ENCODE peak calls at places on chromosomes 1 and 21, in four cellular contexts. One of them, this sample, is unnamed.

GRCh38 chr1:114154963-114155322 is 1.3 kb upstream of the SYT6 start:
- DNase-seq in right atrium auricular region: no peak
- DNase-seq in fibroblast of pulmonary artery: no peak
- DNase-seq in AG04449: no peak
- DNase-seq in this sample: peak; percentile 72

GRCh38 chr21:17828223-17828622 is 9.1 kb upstream of the C21orf91 start:
- DNase-seq in AG04449: peak; percentile 46
- DNase-seq in right atrium auricular region: no peak
- DNase-seq in fibroblast of pulmonary artery: peak; percentile 44
- DNase-seq in this sample: no peak

GRCh38 chr1:43345119-43345518 is 7.5 kb downstream of the MPL start:
- DNase-seq in right atrium auricular region: no peak
- DNase-seq in fibroblast of pulmonary artery: no peak
- DNase-seq in AG04449: no peak
- DNase-seq in this sample: no peak

GRCh38 chr1:100982783-100983182 is 42.8 kb downstream of the DPH5 start:
- DNase-seq in fibroblast of pulmonary artery: no peak
- DNase-seq in AG04449: no peak
- DNase-seq in right atrium auricular region: no peak
- DNase-seq in this sample: peak; percentile 15

GRCh38 chr1:59759156-59759925 is 55.4 kb upstream of the HOOK1 start:
- DNase-seq in fibroblast of pulmonary artery: peak; percentile 92
- DNase-seq in AG04449: peak; percentile 29
- DNase-seq in right atrium auricular region: peak; percentile 84
- DNase-seq in this sample: peak; percentile 90

GRCh38 chr1:117695796-117696505 is 90.1 kb downstream of the TENT5C start:
- DNase-seq in right atrium auricular region: peak; percentile 78
- DNase-seq in AG04449: peak; percentile 82
- DNase-seq in fibroblast of pulmonary artery: peak; percentile 95
- DNase-seq in this sample: no peak

GRCh38 chr21:43735236-43736091 is 16.5 kb downstream of the PDXK start:
- DNase-seq in AG04449: no peak
- DNase-seq in right atrium auricular region: no peak
- DNase-seq in fibroblast of pulmonary artery: no peak
- DNase-seq in this sample: peak; percentile 30

GRCh38 chr1:182431278-182431677 is 18.7 kb upstream of the RGSL1 start:
- DNase-seq in AG04449: no peak
- DNase-seq in right atrium auricular region: no peak
- DNase-seq in fibroblast of pulmonary artery: no peak
- DNase-seq in this sample: no peak

GRCh38 chr1:235888119-235888643 is 21.5 kb upstream of the LYST start:
- DNase-seq in fibroblast of pulmonary artery: no peak
- DNase-seq in AG04449: no peak
- DNase-seq in right atrium auricular region: no peak
- DNase-seq in this sample: no peak

GRCh38 chr1:178612261-178612660 is 99.4 kb downstream of the TEX35 start:
- DNase-seq in AG04449: no peak
- DNase-seq in fibroblast of pulmonary artery: peak; percentile 76
- DNase-seq in right atrium auricular region: no peak
- DNase-seq in this sample: no peak

GRCh38 chr1:145827966-145828365 is 4.0 kb downstream of the POLR3C start:
- DNase-seq in right atrium auricular region: no peak
- DNase-seq in fibroblast of pulmonary artery: no peak
- DNase-seq in AG04449: no peak
- DNase-seq in this sample: no peak

GRCh38 chr21:33968082-33968997 is 52.7 kb upstream of the ATP5PO start:
- DNase-seq in AG04449: no peak
- DNase-seq in right atrium auricular region: no peak
- DNase-seq in fibroblast of pulmonary artery: peak; percentile 61
- DNase-seq in this sample: no peak

GRCh38 chr1:211520641-211521040 is 28.7 kb upstream of the RD3 start:
- DNase-seq in AG04449: no peak
- DNase-seq in fibroblast of pulmonary artery: no peak
- DNase-seq in right atrium auricular region: no peak
- DNase-seq in this sample: no peak
- TF ChIP-seq CTCF in AG04449: peak; percentile 5
- TF ChIP-seq CTCF in fibroblast of pulmonary artery: peak; percentile 10
- TF ChIP-seq CTCF in right atrium auricular region: peak; percentile 31
- TF ChIP-seq CTCF in this sample: no peak

DNA sequence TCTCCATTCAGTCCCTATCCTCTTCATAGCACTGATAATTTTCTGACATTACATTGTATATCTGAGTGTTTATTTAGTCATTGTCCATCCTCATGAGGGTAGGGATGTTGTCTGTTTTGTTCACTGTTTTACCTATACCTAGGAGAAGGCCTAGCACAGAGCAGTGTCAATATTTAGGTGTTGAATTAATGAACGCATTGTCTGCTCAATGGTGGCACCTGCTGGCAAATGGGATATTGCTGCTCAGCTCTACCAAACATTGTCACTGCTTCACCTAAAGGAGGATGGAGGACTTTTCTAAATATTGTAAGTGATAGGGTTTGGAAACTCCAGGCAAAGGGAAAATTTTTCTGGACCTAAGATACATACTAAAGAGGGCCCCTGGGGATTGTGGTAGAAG is 243.9 kb downstream of the RRAGC start:
- DNase-seq in fibroblast of pulmonary artery: no peak
- DNase-seq in AG04449: no peak
- DNase-seq in right atrium auricular region: no peak
- DNase-seq in this sample: no peak
- TF ChIP-seq CTCF in fibroblast of pulmonary artery: no peak
- TF ChIP-seq CTCF in AG04449: no peak
- TF ChIP-seq CTCF in right atrium auricular region: no peak
- TF ChIP-seq CTCF in this sample: no peak

GRCh38 chr1:3453891-3454810 is at the start of gene ARHGEF16:
- DNase-seq in AG04449: no peak
- DNase-seq in right atrium auricular region: no peak
- DNase-seq in fibroblast of pulmonary artery: peak; percentile 20
- DNase-seq in this sample: peak; percentile 93
- TF ChIP-seq CTCF in AG04449: peak; percentile 53
- TF ChIP-seq CTCF in right atrium auricular region: peak; percentile 63
- TF ChIP-seq CTCF in fibroblast of pulmonary artery: no peak
- TF ChIP-seq CTCF in this sample: peak; percentile 15

DNA sequence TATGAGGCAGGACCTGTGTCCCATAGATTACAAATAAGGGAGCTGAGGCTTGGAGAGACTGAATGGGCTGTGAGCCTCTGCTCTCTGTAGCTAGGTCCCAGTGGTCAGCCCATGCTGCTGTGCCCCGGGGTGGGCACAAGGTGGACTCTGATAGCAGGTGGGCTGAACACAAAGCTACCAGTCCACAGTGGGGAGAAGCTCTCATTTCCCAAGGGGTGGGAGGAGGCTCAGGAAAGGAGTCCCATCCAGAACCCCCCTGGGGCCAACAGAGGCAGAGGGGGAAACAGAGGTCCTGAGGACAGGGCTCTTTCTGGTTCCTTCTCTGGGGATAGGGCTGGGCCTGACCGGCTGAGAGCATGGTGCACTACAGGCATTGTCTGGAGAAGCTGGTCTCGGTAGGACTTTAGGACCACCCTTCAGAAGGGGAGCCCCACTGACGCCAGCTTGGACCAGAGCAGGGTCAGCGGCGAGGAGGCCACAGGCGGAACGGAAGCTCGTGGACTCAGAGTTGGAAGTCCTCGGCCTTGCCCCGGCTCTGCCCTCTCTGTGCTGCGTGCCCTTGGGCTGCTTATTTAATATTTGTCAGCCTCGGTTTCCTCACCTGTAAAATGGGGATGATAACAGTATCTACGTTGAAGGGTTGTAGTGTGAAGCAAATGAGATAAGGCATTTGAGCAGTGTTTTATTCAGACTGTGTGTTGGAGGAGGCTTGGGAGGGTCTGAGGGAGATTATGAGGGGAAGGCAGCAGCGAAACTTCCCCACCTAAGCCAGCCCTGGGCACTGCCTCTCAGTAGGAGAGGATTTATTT is 26.6 kb downstream of the SDE2 start:
- DNase-seq in AG04449: no peak
- DNase-seq in fibroblast of pulmonary artery: no peak
- DNase-seq in right atrium auricular region: peak; percentile 47
- DNase-seq in this sample: no peak
- TF ChIP-seq CTCF in AG04449: no peak
- TF ChIP-seq CTCF in fibroblast of pulmonary artery: no peak
- TF ChIP-seq CTCF in right atrium auricular region: no peak
- TF ChIP-seq CTCF in this sample: no peak

GRCh38 chr1:150971583-150972416 is 2.8 kb downstream of the CERS2 start:
- DNase-seq in fibroblast of pulmonary artery: no peak
- DNase-seq in right atrium auricular region: no peak
- DNase-seq in AG04449: no peak
- DNase-seq in this sample: peak; percentile 45
- TF ChIP-seq CTCF in fibroblast of pulmonary artery: no peak
- TF ChIP-seq CTCF in right atrium auricular region: no peak
- TF ChIP-seq CTCF in AG04449: no peak
- TF ChIP-seq CTCF in this sample: no peak

DNA sequence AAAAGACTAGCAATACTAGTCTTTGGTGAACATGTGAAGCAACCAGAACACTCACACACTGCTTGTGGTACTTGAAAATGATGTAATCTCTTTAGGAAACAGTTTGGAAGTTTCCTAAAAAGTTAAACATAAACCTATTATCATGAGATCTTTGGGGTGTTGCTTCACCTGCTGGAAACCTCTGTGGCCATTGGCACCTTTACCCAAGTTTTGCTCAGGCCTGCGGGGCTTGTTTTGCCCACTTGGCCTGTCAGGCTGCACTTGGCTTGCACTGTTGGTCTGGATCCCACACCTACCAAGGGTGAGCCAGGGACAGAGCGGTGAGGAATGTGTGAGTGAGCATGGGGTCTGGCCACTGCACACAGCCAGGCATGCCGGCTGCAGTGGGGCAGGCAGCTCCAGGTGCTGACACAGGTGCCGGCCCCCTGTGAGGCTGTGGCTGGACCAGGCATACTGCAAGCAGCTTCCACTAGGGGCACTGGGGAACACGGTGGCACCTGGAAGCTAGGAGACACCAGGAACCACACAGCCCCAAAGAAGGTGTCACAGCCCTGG is 14.4 kb upstream of the FNBP1L start:
- DNase-seq in fibroblast of pulmonary artery: no peak
- DNase-seq in right atrium auricular region: no peak
- DNase-seq in AG04449: no peak
- DNase-seq in this sample: no peak
- TF ChIP-seq CTCF in fibroblast of pulmonary artery: peak; percentile 22
- TF ChIP-seq CTCF in right atrium auricular region: peak; percentile 35
- TF ChIP-seq CTCF in AG04449: peak; percentile 10
- TF ChIP-seq CTCF in this sample: no peak

GRCh38 chr1:62368989-62369388 is 49.8 kb upstream of the KANK4 start:
- DNase-seq in fibroblast of pulmonary artery: no peak
- DNase-seq in AG04449: no peak
- DNase-seq in right atrium auricular region: no peak
- DNase-seq in this sample: no peak

GRCh38 chr1:62367005-62367547 is 47.8 kb upstream of the KANK4 start:
- DNase-seq in fibroblast of pulmonary artery: no peak
- DNase-seq in AG04449: no peak
- DNase-seq in right atrium auricular region: peak; percentile 9
- DNase-seq in this sample: no peak

GRCh38 chr1:62373221-62373620 is 54.0 kb upstream of the KANK4 start:
- DNase-seq in AG04449: no peak
- DNase-seq in right atrium auricular region: no peak
- DNase-seq in fibroblast of pulmonary artery: no peak
- DNase-seq in this sample: no peak

GRCh38 chr1:62371375-62371774 is 52.1 kb upstream of the KANK4 start:
- DNase-seq in right atrium auricular region: no peak
- DNase-seq in AG04449: no peak
- DNase-seq in fibroblast of pulmonary artery: no peak
- DNase-seq in this sample: peak; percentile 51

GRCh38 chr1:62370594-62370993 is 51.4 kb upstream of the KANK4 start:
- DNase-seq in AG04449: no peak
- DNase-seq in fibroblast of pulmonary artery: no peak
- DNase-seq in right atrium auricular region: no peak
- DNase-seq in this sample: no peak
- TF ChIP-seq CTCF in AG04449: no peak
- TF ChIP-seq CTCF in fibroblast of pulmonary artery: no peak
- TF ChIP-seq CTCF in right atrium auricular region: no peak
- TF ChIP-seq CTCF in this sample: no peak

GRCh38 chr1:70487910-70488665 is 77.0 kb downstream of the CTH start:
- DNase-seq in right atrium auricular region: no peak
- DNase-seq in fibroblast of pulmonary artery: peak; percentile 55
- DNase-seq in AG04449: no peak
- DNase-seq in this sample: no peak

GRCh38 chr1:70490153-70490552 is 79.1 kb downstream of the CTH start:
- DNase-seq in fibroblast of pulmonary artery: no peak
- DNase-seq in right atrium auricular region: no peak
- DNase-seq in AG04449: no peak
- DNase-seq in this sample: no peak

GRCh38 chr1:70485624-70486023 is 74.6 kb downstream of the CTH start:
- DNase-seq in AG04449: no peak
- DNase-seq in right atrium auricular region: no peak
- DNase-seq in fibroblast of pulmonary artery: no peak
- DNase-seq in this sample: no peak

GRCh38 chr1:70487471-70487840 is 76.4 kb downstream of the CTH start:
- DNase-seq in right atrium auricular region: no peak
- DNase-seq in fibroblast of pulmonary artery: no peak
- DNase-seq in AG04449: no peak
- DNase-seq in this sample: no peak

DNA sequence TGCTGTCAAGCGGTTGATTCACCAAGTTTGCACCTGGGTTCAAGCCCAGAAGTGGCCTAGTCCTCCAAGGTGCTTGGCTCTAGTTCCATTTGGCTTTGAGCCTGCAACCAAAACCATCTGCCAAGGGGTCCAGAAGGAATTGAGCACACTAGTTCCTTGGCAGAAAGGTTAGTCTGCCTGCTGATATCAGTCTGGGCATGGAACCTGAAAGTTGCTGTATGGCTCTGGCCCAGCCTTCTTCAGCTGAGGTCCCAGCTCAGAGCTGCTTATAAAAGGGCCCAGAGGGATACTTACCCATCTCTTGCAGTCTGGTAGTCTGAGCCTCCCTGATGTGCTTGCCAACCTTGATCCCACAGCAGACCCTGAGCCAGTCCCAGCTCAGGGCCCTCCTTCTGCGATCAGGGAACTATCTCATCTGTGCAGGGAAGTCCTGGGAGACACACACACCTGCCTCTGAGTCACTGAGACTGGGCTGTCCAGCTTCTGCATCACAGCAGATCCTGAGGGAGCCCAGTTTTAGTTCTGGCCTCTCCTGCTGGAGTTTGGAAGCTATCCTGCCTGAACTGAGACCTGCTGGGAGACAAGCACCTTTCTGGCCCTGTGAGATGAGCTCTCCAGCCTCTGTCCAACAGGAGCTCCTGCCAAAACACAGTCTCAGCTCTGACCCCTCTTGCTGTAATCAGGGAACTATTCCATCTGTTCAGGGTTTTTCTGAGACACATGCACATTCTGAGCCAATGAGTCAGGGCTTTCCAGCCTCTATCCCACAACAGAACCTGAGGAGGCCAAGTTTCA is 75.8 kb downstream of the CTH start:
- DNase-seq in fibroblast of pulmonary artery: peak; percentile 73
- DNase-seq in AG04449: peak; percentile 65
- DNase-seq in right atrium auricular region: no peak
- DNase-seq in this sample: no peak
- TF ChIP-seq CTCF in fibroblast of pulmonary artery: no peak
- TF ChIP-seq CTCF in AG04449: no peak
- TF ChIP-seq CTCF in right atrium auricular region: no peak
- TF ChIP-seq CTCF in this sample: no peak

GRCh38 chr1:171655215-171656116 is 3.0 kb upstream of the MYOC start:
- DNase-seq in right atrium auricular region: peak; percentile 90
- DNase-seq in fibroblast of pulmonary artery: peak; percentile 93
- DNase-seq in AG04449: no peak
- DNase-seq in this sample: peak; percentile 83
- TF ChIP-seq CTCF in right atrium auricular region: peak; percentile 75
- TF ChIP-seq CTCF in fibroblast of pulmonary artery: peak; percentile 84
- TF ChIP-seq CTCF in AG04449: peak; percentile 75
- TF ChIP-seq CTCF in this sample: peak; percentile 73